ENCODE peak calls at places on chromosomes 1 and 21, in ten cellular contexts. B is fibroblast of the aortic adventitia; K is Daoy; W is Peyer's patch; Y is COR-L47; L is HTR-8/SVneo; J is CD8-positive, alpha-beta memory T cell; N is myocyte; U is CD14-positive monocyte; O is anterior cingulate cortex. T is an unnamed sample.

GRCh38 chr21:15682182-15682895 is 47.4 kb upstream of the USP25 start:
- DNase-seq in B (peak), K (peak), U (peak), J (no peak), W (no peak), O (no peak), L (peak), N (no peak), Y (no peak), T (no peak)

GRCh38 chr1:33080373-33080772 is 580 bp upstream of the AZIN2 start:
- DNase-seq in Y (no peak), W (no peak), O (no peak), L (no peak), J (no peak), N (no peak), B (no peak), K (no peak), U (no peak), T (no peak)

GRCh38 chr1:22955146-22955545 is 17.5 kb downstream of the LACTBL1 start:
- DNase-seq in Y (no peak), B (no peak), K (no peak), U (no peak), N (no peak), J (no peak), W (no peak), O (no peak), L (no peak), T (no peak)

GRCh38 chr21:42102063-42102462 is 30.9 kb downstream of the UMODL1 start:
- DNase-seq in K (peak), B (no peak), L (no peak), O (no peak), Y (no peak), N (no peak), W (no peak), J (no peak), U (no peak), T (no peak)

GRCh38 chr1:25067852-25068251 is 137.8 kb upstream of the RUNX3 start:
- DNase-seq in K (no peak), Y (no peak), W (no peak), B (no peak), J (no peak), L (no peak), O (no peak), U (no peak), N (no peak), T (no peak)

GRCh38 chr1:172826096-172826741 is 167.3 kb downstream of the FASLG start:
- DNase-seq in U (no peak), W (no peak), N (peak), Y (no peak), O (no peak), B (peak), L (peak), K (peak), J (no peak), T (no peak)

GRCh38 chr1:50981741-50982140 is 11.7 kb downstream of the CDKN2C start:
- DNase-seq in U (no peak), K (no peak), Y (no peak), N (peak), L (no peak), J (no peak), O (no peak), W (no peak), B (peak), T (no peak)

GRCh38 chr21:46110499-46111192 is 12.7 kb downstream of the COL6A2 start:
- DNase-seq in L (no peak), J (no peak), Y (no peak), O (no peak), U (no peak), N (no peak), W (peak), B (peak), K (no peak), T (no peak)

GRCh38 chr1:116554924-116555323 is 15.9 kb downstream of the CD58 start:
- DNase-seq in J (no peak), U (no peak), O (no peak), Y (no peak), K (no peak), L (no peak), W (no peak), B (no peak), N (no peak), T (no peak)

T was measured in NCI-H2107.